ENCODE peak calls at places on chromosomes 12 and 14, in four cellular contexts. Q is stimulated activated CD8-positive, alpha-beta memory T cell treated with anti-CD3 and anti-CD28 coated beads, Interleukin-15, amount 100 ng/mL, for 4 hours; S is foreskin melanocyte; I is KBM-7. V is an unnamed sample.

GRCh38 chr12:132152921-132153321 is 8.7 kb downstream of the NOC4L start:
- DNase-seq in Q (no peak), S (no peak), I (no peak), V (no peak)

GRCh38 chr12:49942512-49942893 is 8.0 kb upstream of the AQP2 start:
- DNase-seq in Q (no peak), S (peak), I (no peak), V (no peak)

GRCh38 chr14:41830679-41831078 is 224.0 kb downstream of the LRFN5 start:
- DNase-seq in Q (no peak), S (no peak), I (no peak), V (no peak)

GRCh38 chr12:118107026-118107425 is 3.2 kb upstream of the VSIG10 start:
- DNase-seq in Q (no peak), S (no peak), I (no peak), V (no peak)

GRCh38 chr12:111616177-111616623 is 17.1 kb upstream of the ATXN2 start:
- DNase-seq in Q (no peak), S (no peak), I (no peak), V (no peak)

GRCh38 chr14:92473947-92474535 is 39.5 kb upstream of the RIN3 start:
- DNase-seq in Q (no peak), S (no peak), I (no peak), V (no peak)

GRCh38 chr14:33114331-33114730 is 175.7 kb downstream of the NPAS3 start:
- DNase-seq in Q (no peak), S (no peak), I (no peak), V (no peak)

GRCh38 chr12:88242161-88242925 is 100.2 kb downstream of the TMTC3 start:
- DNase-seq in Q (no peak), S (peak), I (no peak), V (no peak)

GRCh38 chr12:122593910-122594309 is 66.9 kb downstream of the KNTC1 start:
- DNase-seq in Q (no peak), S (no peak), I (no peak), V (no peak)

GRCh38 chr12:31325524-31325875 is 450 bp downstream of the SINHCAF start:
- DNase-seq in Q (no peak), S (no peak), I (no peak), V (no peak)

GRCh38 chr12:58814036-58814435 is 106.3 kb downstream of the LRIG3 start:
- DNase-seq in Q (no peak), S (no peak), I (no peak), V (no peak)

GRCh38 chr12:25684070-25684469 is 131.0 kb upstream of the LMNTD1 start:
- DNase-seq in Q (no peak), S (no peak), I (no peak), V (no peak)

GRCh38 chr12:40907115-40907521 is 214.9 kb downstream of the CNTN1 start:
- DNase-seq in Q (no peak), S (no peak), I (no peak), V (no peak)